ENCODE peak calls at places on chromosome 17, in four cellular contexts. F is kidney, J is pancreas, M is neural progenitor cell. D is an unnamed sample. For H3K4me1, the result is how much of the 10 kb centered on the place peaks cover.

GRCh38 chr17:82863646-82863940 is 23.8 kb upstream of the ZNF750 start:
- DNase-seq in F (no peak), J (no peak), M (no peak), D (no peak)

GRCh38 chr17:40548982-40549680 is 16.1 kb downstream of the CCR7 start:
- DNase-seq in M (no peak), J (peak), F (no peak), D (peak)

GRCh38 chr17:73787721-73788051 is 143.4 kb upstream of the SDK2 start:
- DNase-seq in M (peak), F (no peak), J (no peak), D (no peak)

GRCh38 chr17:4573682-4574081 is 10.6 kb upstream of the SMTNL2 start:
- DNase-seq in J (peak), F (peak), M (no peak), D (no peak)

GRCh38 chr17:2972749-2973148 is 90.7 kb downstream of the OR1D5 start:
- DNase-seq in J (no peak), F (no peak), M (no peak), D (no peak)

GRCh38 chr17:35372846-35373531 is 432 bp downstream of the SLFN11 start:
- DNase-seq in F (peak), J (peak), M (peak), D (no peak)

GRCh38 chr17:7579001-7579838 is at the start of gene CD68:
- DNase-seq in F (peak), M (no peak), J (no peak), D (peak)

GRCh38 chr17:30095507-30096244 is 20.9 kb upstream of the NSRP1 start:
- DNase-seq in J (no peak), M (peak), F (no peak), D (no peak)

GRCh38 chr17:75530837-75531723 is 5.6 kb downstream of the LLGL2 start:
- DNase-seq in J (no peak), M (no peak), F (no peak), D (no peak)

GRCh38 chr17:72115789-72116520 is 4.9 kb upstream of the SOX9 start:
- DNase-seq in J (no peak), M (peak), F (no peak), D (no peak)

GRCh38 chr17:30933966-30934365 is 12.2 kb downstream of the ADAP2 start:
- DNase-seq in M (no peak), J (no peak), F (no peak), D (no peak)

GRCh38 chr17:69672924-69673323 is 258.4 kb downstream of the MAP2K6 start:
- DNase-seq in J (no peak), M (no peak), F (no peak), D (no peak)

DNA sequence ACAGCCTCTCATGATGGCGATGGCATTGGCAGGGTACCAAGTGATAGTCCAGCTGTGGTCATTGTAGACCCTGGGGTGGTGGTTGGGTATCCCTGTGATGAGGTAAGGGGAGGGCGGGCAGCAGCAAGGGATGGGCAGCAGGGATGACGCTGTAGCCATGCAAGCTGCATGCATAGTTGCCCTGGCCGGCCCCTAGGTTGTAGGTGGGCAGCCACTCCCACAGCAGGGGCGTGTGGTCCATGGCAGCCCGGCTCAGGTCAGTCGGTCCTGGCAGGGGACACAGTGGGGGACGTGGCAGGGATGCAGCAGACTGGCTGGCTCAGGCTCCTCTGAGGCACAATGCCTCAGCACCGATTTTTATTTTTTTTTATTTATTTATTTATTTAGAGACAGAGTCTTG is 8.7 kb downstream of the DRC3 start:
- DNase-seq in F (no peak), M (no peak), J (no peak), D (no peak)
- H3K4me3 ChIP-seq in F (no peak), M (no peak), J (no peak), D (no peak)

GRCh38 chr17:60926466-60927183 is 249.0 kb downstream of the BCAS3 start:
- DNase-seq in J (no peak), F (no peak), M (no peak), D (no peak)
- H3K4me1 ChIP-seq in J (under half), F (under half), M (under half), D (under half)

GRCh38 chr17:27892866-27893769 is at the start of gene LYRM9:
- DNase-seq in M (peak), F (peak), J (peak), D (peak)

GRCh38 chr17:27892542-27892865 is 661 bp downstream of the LYRM9 start:
- DNase-seq in F (no peak), J (no peak), M (no peak), D (no peak)

GRCh38 chr17:27895940-27896535 is 2.9 kb upstream of the LYRM9 start:
- DNase-seq in F (no peak), J (no peak), M (no peak), D (no peak)

GRCh38 chr17:27895110-27895895 is 2.1 kb upstream of the LYRM9 start:
- DNase-seq in J (no peak), F (no peak), M (no peak), D (no peak)

DNA sequence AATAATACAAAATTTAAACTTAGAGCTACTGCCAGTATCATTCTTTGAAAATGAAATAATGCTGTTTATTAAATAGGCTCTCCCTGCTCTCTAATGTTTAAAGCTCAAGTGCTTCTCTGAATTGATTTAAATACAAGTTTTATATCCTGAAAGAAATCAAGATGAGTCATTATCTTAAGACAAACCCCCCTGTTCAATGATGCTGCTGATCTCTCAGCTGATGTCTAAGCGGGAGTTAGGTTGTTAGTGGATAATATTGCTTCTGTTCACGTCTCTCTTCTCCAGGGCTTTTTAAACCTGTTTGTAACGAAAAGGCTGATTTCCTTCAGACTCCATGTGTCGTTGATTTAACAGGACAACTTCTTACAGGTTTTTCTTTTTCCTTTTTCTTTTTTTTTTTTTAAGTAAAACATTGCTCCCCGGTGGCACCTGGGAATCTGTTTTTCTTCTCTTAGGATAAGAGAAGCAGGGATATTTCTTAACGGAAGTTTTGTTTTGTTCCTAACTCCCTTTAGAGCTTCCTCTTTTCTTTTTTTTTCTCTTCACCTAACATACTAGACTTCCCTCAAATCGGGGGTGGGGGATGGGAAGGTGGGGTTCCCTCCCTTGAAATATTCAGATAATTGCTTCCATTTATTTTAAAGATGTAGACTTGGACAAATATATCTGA is 804 bp upstream of the LYRM9 start:
- DNase-seq in J (no peak), F (no peak), M (no peak), D (no peak)
- H3K4me3 ChIP-seq in J (peak), F (no peak), M (no peak), D (no peak)

GRCh38 chr17:1386265-1386664 is 13.8 kb downstream of the YWHAE start:
- DNase-seq in M (no peak), F (no peak), J (no peak), D (no peak)

GRCh38 chr17:1379930-1380313 is 20.1 kb downstream of the YWHAE start:
- DNase-seq in F (no peak), M (no peak), J (no peak), D (no peak)

GRCh38 chr17:1390422-1391367 is 9.3 kb downstream of the YWHAE start:
- DNase-seq in J (no peak), F (no peak), M (no peak), D (no peak)

GRCh38 chr17:1379208-1379929 is 20.7 kb downstream of the YWHAE start:
- DNase-seq in M (no peak), F (no peak), J (no peak), D (no peak)

DNA sequence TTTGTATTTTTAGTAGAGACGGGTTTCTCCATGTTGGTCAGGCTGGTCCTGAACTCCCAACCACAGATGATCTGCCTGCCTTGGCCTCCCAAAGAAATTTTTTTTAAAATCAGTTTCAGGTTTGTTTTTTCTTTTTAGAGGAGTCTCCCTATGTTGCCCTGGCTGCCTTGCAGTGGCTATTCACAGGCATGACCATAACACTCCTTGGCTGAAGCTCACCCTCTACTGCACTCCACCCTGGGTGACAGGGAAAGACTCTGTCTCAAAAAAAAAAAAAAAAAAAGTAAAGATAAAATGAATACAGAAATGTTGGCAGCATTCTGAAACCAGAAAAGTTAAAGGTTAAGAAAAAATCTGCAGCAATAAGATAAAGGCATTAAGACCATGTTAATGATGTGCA is 15.1 kb downstream of the YWHAE start:
- DNase-seq in F (no peak), J (no peak), M (no peak), D (no peak)
- H3K4me1 ChIP-seq in F (under half), J (under half), M (under half), D (half or more)

GRCh38 chr17:49230636-49231562 is at the start of gene PHOSPHO1:
- DNase-seq in F (peak), M (peak), J (peak), D (peak)

GRCh38 chr17:49229076-49229804 is 1.3 kb downstream of the PHOSPHO1 start:
- DNase-seq in J (no peak), F (no peak), M (no peak), D (no peak)

GRCh38 chr17:49234509-49235080 is 4.0 kb upstream of the PHOSPHO1 start:
- DNase-seq in J (no peak), F (no peak), M (no peak), D (no peak)

GRCh38 chr17:49229805-49230600 is 584 bp downstream of the PHOSPHO1 start:
- DNase-seq in J (no peak), M (no peak), F (peak), D (no peak)

GRCh38 chr17:49231563-49231894 is 942 bp upstream of the PHOSPHO1 start:
- DNase-seq in M (no peak), J (no peak), F (no peak), D (no peak)
- H3K4me3 ChIP-seq in M (no peak), J (no peak), F (no peak), D (no peak)

GRCh38 chr17:81394831-81395599 is at the start of gene BAHCC1:
- DNase-seq in M (peak), F (peak), J (peak), D (peak)

GRCh38 chr17:81393684-81394376 is 1.4 kb upstream of the BAHCC1 start:
- DNase-seq in M (peak), J (peak), F (peak), D (peak)

GRCh38 chr17:81392909-81393654 is 2.2 kb upstream of the BAHCC1 start:
- DNase-seq in F (no peak), M (peak), J (no peak), D (no peak)

GRCh38 chr17:81395600-81396277 is 482 bp downstream of the BAHCC1 start:
- DNase-seq in F (no peak), M (peak), J (no peak), D (no peak)

GRCh38 chr17:81394377-81394747 is 895 bp upstream of the BAHCC1 start:
- DNase-seq in J (no peak), M (no peak), F (no peak), D (no peak)
- H3K4me1 ChIP-seq in J (under half), M (under half), F (under half), D (under half)

GRCh38 chr17:17679243-17679642 is 2.0 kb upstream of the RAI1 start:
- DNase-seq in J (no peak), M (no peak), F (no peak), D (no peak)

GRCh38 chr17:17675416-17675815 is 5.8 kb upstream of the RAI1 start:
- DNase-seq in M (no peak), F (no peak), J (no peak), D (no peak)

GRCh38 chr17:17677299-17678040 is 3.8 kb upstream of the RAI1 start:
- DNase-seq in J (no peak), F (no peak), M (no peak), D (no peak)

GRCh38 chr17:17675925-17676534 is 5.2 kb upstream of the RAI1 start:
- DNase-seq in M (no peak), F (no peak), J (no peak), D (no peak)

GRCh38 chr17:17676752-17677151 is 4.5 kb upstream of the RAI1 start:
- DNase-seq in F (no peak), M (no peak), J (no peak), D (no peak)
- H3K4me3 ChIP-seq in F (no peak), M (no peak), J (no peak), D (no peak)

GRCh38 chr17:1646199-1646875 is 805 bp upstream of the SCARF1 start:
- DNase-seq in M (no peak), F (no peak), J (no peak), D (no peak)
- H3K4me1 ChIP-seq in M (under half), F (under half), J (under half), D (under half)

DNA sequence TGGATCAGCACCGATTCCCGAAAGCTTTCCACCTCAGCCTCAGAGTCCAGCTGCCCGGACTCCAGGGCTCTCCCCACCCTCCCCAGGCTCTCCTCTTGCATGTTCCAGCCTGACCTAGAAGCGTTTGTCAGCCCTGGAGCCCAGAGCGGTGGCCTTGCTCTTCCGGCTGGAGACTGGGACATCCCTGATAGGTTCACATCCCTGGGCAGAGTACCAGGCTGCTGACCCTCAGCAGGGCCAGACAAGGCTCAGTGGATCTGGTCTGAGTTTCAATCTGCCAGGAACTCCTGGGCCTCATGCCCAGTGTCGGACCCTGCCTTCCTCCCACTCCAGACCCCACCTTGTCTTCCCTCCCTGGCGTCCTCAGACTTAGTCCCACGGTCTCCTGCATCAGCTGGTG is 15.0 kb downstream of the CD300LG start:
- DNase-seq in M (no peak), F (peak), J (no peak), D (no peak)
- H3K4me3 ChIP-seq in M (no peak), F (no peak), J (no peak), D (no peak)

DNA sequence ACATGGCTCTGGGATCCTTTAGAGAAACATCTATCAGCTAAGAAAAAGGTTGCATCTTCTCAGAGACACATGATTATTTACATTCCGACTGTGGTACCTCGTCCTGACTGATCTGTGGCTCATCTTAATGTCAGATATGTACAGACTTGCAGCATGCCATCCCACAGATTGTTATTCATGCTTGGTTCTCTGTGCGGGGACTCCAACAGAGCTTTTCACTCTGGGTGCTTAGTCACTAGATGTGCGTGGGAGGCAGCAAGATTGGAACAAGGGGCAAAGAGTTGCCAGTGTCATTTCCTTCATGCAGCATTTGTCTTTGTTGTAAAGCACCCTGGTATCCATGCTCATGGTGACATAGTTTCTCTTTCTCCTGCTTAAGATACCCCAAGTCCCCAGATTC is 179.1 kb upstream of the CACNG5 start:
- DNase-seq in J (no peak), M (no peak), F (no peak), D (no peak)
- H3K4me1 ChIP-seq in J (under half), M (under half), F (under half), D (under half)

D was measured in right atrium auricular region.